ENCODE peak calls at places on chromosomes 12 and 14, in seven cellular contexts. A is left ventricle myocardium inferior; Y is stimulated activated CD4-positive, alpha-beta T cell treated with anti-CD3 and anti-CD28 coated beads, TNF-alpha, amount 100 ng/mL, for 24 hours; W is tibial artery; O is germinal center; T is activated CD4-positive, alpha-beta memory T cell treated with anti-CD3 and anti-CD28 coated beads, Interleukin-2, amount 10 ng/mL, durations not matched to agents 7 days and 5 days; C is GM10248. I is an unnamed sample.

GRCh38 chr12:51419473-51420228 is 5.0 kb upstream of the SLC4A8 start:
- DNase-seq in A (no peak), Y (no peak), W (no peak), T (no peak), C (no peak), O (no peak), I (no peak)

GRCh38 chr14:91947196-91948184 is at the start of gene FBLN5:
- DNase-seq in W (peak; percentile 65), Y (no peak), C (no peak), O (peak; percentile 13), A (peak; percentile 74), T (peak; percentile 19), I (peak; percentile 75)

GRCh38 chr14:54798465-54799124 is 104.0 kb downstream of the GCH1 start:
- DNase-seq in C (no peak), O (no peak), A (no peak), T (no peak), Y (no peak), W (no peak), I (no peak)

GRCh38 chr12:116539361-116539771 is 19.8 kb upstream of the MAP1LC3B2 start:
- DNase-seq in W (no peak), C (no peak), T (no peak), Y (no peak), O (no peak), A (no peak), I (no peak)

GRCh38 chr12:108238474-108238873 is 100.6 kb downstream of the CMKLR1 start:
- DNase-seq in C (no peak), O (no peak), W (no peak), T (no peak), A (no peak), Y (no peak), I (no peak)

GRCh38 chr12:84912191-84913142 is at the start of gene SLC6A15:
- DNase-seq in W (peak; percentile 45), Y (no peak), A (no peak), O (peak; percentile 14), T (no peak), C (peak; percentile 25), I (peak; percentile 81)

GRCh38 chr12:92696240-92696639 is 6.5 kb upstream of the PLEKHG7 start:
- DNase-seq in Y (no peak), C (no peak), T (no peak), W (peak; percentile 40), O (no peak), A (peak; percentile 43), I (no peak)

GRCh38 chr14:92487513-92488133 is 26.0 kb upstream of the RIN3 start:
- DNase-seq in T (no peak), C (no peak), A (no peak), O (no peak), Y (no peak), W (no peak), I (no peak)

GRCh38 chr12:15854916-15855315 is 27.3 kb upstream of the STRAP start:
- DNase-seq in Y (no peak), T (no peak), W (no peak), C (no peak), A (no peak), O (no peak), I (no peak)

GRCh38 chr12:92075425-92075891 is 70.2 kb downstream of the BTG1 start:
- DNase-seq in C (no peak), T (no peak), A (no peak), O (peak; percentile 37), Y (no peak), W (no peak), I (no peak)

GRCh38 chr12:96606646-96607045 is 117.3 kb downstream of the CFAP54 start:
- DNase-seq in Y (no peak), C (no peak), O (no peak), A (no peak), W (no peak), T (no peak), I (no peak)

GRCh38 chr12:63362166-63362565 is 211.2 kb upstream of the AVPR1A start:
- DNase-seq in A (no peak), T (no peak), C (no peak), O (no peak), W (no peak), Y (no peak), I (no peak)